ENCODE peak calls at places on chromosomes 12 and 14, in four cellular contexts. K, F, U and E are unnamed samples.

GRCh38 chr14:47935332-47935731 is 259.9 kb upstream of the MDGA2 start:
- DNase-seq in K (no peak), F (no peak), U (no peak), E (no peak)

GRCh38 chr14:59067135-59067894 is 121.2 kb upstream of the DAAM1 start:
- DNase-seq in K (no peak), F (no peak), U (peak; percentile 10), E (peak; percentile 7)

GRCh38 chr14:59484611-59485174 is 376 bp downstream of the JKAMP start:
- DNase-seq in K (no peak), F (no peak), U (peak; percentile 42), E (peak; percentile 60)

GRCh38 chr12:117090816-117091711 is 8.2 kb downstream of the TESC start:
- DNase-seq in K (no peak), F (no peak), U (no peak), E (no peak)

GRCh38 chr14:94129758-94130414 is 482 bp upstream of the IFI27L2 start:
- DNase-seq in K (peak; percentile 73), F (peak; percentile 24), U (peak; percentile 60), E (peak; percentile 77)

GRCh38 chr12:112998997-112999767 is 20.9 kb downstream of the OAS2 start:
- DNase-seq in K (no peak), F (no peak), U (no peak), E (no peak)

GRCh38 chr12:12718853-12719252 is 1.7 kb downstream of the CDKN1B start:
- DNase-seq in K (peak; percentile 28), F (peak; percentile 40), U (peak; percentile 45), E (peak; percentile 60)

GRCh38 chr12:97754306-97754705 is 291.7 kb downstream of the RMST start:
- DNase-seq in K (no peak), F (no peak), U (no peak), E (no peak)

GRCh38 chr12:67269632-67270578 is 747 bp downstream of the CAND1 start:
- DNase-seq in K (peak; percentile 85), F (peak; percentile 60), U (peak; percentile 39), E (peak; percentile 63)

GRCh38 chr14:91005716-91006115 is 54.7 kb downstream of the RPS6KA5 start:
- DNase-seq in K (no peak), F (no peak), U (no peak), E (no peak)

GRCh38 chr12:10140001-10140400 is 10.0 kb upstream of the CLEC7A start:
- DNase-seq in K (peak; percentile 69), F (peak; percentile 54), U (peak; percentile 37), E (peak; percentile 80)

GRCh38 chr14:53391156-53391555 is 238.0 kb upstream of the DDHD1 start:
- DNase-seq in K (no peak), F (no peak), U (peak; percentile 90), E (peak; percentile 87)

GRCh38 chr12:104457746-104458644 is 1.2 kb downstream of the CHST11 start:
- DNase-seq in K (peak; percentile 66), F (peak; percentile 64), U (peak; percentile 32), E (peak; percentile 59)
- TF ChIP-seq EZH2 in K (peak; percentile 40), F (no peak), U (no peak), E (no peak)

GRCh38 chr12:119684730-119685129 is 16.8 kb downstream of the PRKAB1 start:
- DNase-seq in K (no peak), F (no peak), U (no peak), E (no peak)

GRCh38 chr12:119683413-119683812 is 15.5 kb downstream of the PRKAB1 start:
- DNase-seq in K (no peak), F (no peak), U (peak; percentile 49), E (peak; percentile 70)

GRCh38 chr12:119682635-119683340 is 14.9 kb downstream of the PRKAB1 start:
- DNase-seq in K (no peak), F (no peak), U (no peak), E (no peak)

GRCh38 chr12:119685375-119685774 is 17.4 kb downstream of the PRKAB1 start:
- DNase-seq in K (no peak), F (no peak), U (no peak), E (no peak)

DNA sequence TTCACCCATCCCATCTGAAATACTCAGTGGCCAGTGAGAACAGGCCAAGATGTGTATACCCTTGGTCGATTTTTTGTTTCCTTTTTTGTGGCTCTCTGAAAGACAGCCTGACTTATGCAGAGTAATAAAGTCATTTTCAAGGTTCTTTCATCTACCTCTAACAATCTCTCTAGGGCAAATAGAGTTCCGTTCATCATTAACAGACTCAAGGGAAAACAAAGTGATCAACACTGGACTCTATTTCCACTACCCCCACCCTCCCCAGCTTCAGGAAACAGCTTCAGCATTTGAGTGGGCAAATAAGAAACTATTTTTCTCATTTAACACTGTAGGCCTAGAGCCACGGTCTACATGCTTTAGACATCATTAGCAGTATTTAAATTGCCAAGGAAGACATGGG is 15.9 kb downstream of the PRKAB1 start:
- DNase-seq in K (no peak), F (no peak), U (no peak), E (no peak)
- H3K4me1 ChIP-seq in K (no peaks in the 10 kb centered on the region), F (no peaks in the 10 kb centered on the region), U (no peaks in the 10 kb centered on the region), E (peaks cover 8% of the 10 kb centered on the region)

GRCh38 chr12:14613718-14614117 is 46.0 kb upstream of the PLBD1 start:
- DNase-seq in K (no peak), F (no peak), U (no peak), E (no peak)
- TF ChIP-seq EZH2 in K (no peak), F (no peak), U (no peak), E (no peak)

GRCh38 chr14:37369446-37369845 is 171.7 kb downstream of the MIPOL1 start:
- DNase-seq in K (no peak), F (no peak), U (no peak), E (no peak)
- H3K4me1 ChIP-seq in K (no peaks in the 10 kb centered on the region), F (no peaks in the 10 kb centered on the region), U (no peaks in the 10 kb centered on the region), E (no peaks in the 10 kb centered on the region)

DNA sequence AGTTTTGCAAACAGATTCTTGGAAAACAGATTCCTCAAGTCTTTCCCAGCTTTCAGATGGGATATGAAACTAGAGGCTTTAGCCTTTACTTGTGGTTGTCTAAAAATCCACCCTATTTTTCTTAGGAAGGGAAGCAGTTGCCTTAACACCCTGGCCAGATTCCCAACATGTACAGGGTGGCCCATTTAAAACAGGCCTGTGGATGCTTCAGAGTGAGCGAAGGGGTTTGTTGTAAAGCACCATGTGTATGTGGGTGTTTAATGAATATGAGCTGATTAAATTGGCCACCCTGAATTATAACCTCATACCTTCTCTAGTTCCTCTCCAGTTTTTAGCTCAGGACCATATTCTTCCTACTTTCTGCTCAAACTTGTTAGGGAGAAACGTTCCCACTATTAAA is 415.8 kb downstream of the ZFP36L1 start:
- DNase-seq in K (no peak), F (no peak), U (no peak), E (no peak)
- TF ChIP-seq EZH2 in K (no peak), F (no peak), U (no peak), E (no peak)

GRCh38 chr14:24804813-24805212 is 170.8 kb upstream of the GZMB start:
- DNase-seq in K (no peak), F (no peak), U (peak; percentile 15), E (peak; percentile 17)

GRCh38 chr14:24801024-24801423 is 167.0 kb upstream of the GZMB start:
- DNase-seq in K (no peak), F (no peak), U (no peak), E (no peak)

GRCh38 chr14:24803933-24804494 is 170.0 kb upstream of the GZMB start:
- DNase-seq in K (no peak), F (no peak), U (no peak), E (no peak)

GRCh38 chr14:24798911-24799310 is 164.9 kb upstream of the GZMB start:
- DNase-seq in K (peak; percentile 28), F (no peak), U (no peak), E (no peak)

DNA sequence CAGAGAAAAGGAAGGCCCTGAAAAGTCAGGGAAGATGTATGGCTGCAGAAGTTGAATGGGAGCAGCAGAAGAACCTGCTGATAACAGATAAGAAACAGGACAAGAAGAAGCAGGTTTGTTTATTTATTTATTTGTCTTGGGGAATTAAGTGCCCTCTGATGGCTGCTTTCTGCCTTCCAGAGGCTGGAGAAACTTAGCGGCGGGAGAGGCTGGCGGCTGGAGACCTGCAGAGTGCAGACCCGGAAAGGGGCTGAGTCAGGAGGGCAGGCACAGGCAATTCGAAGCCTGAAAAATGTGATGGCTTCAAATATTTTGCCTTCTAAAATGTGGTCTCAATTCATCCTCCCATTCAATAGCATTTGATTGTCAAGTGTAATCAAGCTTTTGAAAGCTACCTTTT is 168.2 kb upstream of the GZMB start:
- DNase-seq in K (peak; percentile 15), F (no peak), U (no peak), E (no peak)
- H3K4me1 ChIP-seq in K (no peaks in the 10 kb centered on the region), F (no peaks in the 10 kb centered on the region), U (no peaks in the 10 kb centered on the region), E (no peaks in the 10 kb centered on the region)

DNA sequence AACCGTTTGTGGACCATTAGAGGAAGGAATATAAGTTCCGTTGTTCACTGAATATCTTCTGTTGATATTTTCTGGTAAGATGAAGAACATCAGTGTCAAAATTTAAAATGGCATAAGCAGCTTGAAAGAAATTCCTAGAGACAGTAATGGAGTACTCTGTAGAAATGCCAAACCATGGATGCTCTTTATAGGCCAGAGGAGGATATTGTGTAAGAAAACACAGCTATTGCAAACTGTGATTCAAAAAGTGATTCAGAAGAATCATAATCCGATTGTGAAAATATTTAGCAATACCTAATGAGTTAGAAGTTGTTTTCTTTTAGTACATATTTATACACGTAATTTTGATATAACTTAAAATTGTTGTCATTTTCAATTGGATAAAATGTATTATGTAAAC is 102.8 kb downstream of the SLC16A7 start:
- DNase-seq in K (no peak), F (no peak), U (peak; percentile 56), E (peak; percentile 91)
- TF ChIP-seq EZH2 in K (no peak), F (no peak), U (no peak), E (no peak)

GRCh38 chr12:46382425-46382973 is 9.9 kb upstream of the SLC38A2 start:
- DNase-seq in K (no peak), F (peak; percentile 32), U (no peak), E (peak; percentile 63)

GRCh38 chr12:46382974-46383653 is 10.5 kb upstream of the SLC38A2 start:
- DNase-seq in K (peak; percentile 95), F (peak; percentile 98), U (peak; percentile 96), E (peak; percentile 99)

GRCh38 chr12:46384451-46385301 is 12.1 kb upstream of the SLC38A2 start:
- DNase-seq in K (no peak), F (no peak), U (peak; percentile 49), E (peak; percentile 53)

GRCh38 chr12:46385439-46385838 is 12.9 kb upstream of the SLC38A2 start:
- DNase-seq in K (peak; percentile 29), F (no peak), U (no peak), E (no peak)

DNA sequence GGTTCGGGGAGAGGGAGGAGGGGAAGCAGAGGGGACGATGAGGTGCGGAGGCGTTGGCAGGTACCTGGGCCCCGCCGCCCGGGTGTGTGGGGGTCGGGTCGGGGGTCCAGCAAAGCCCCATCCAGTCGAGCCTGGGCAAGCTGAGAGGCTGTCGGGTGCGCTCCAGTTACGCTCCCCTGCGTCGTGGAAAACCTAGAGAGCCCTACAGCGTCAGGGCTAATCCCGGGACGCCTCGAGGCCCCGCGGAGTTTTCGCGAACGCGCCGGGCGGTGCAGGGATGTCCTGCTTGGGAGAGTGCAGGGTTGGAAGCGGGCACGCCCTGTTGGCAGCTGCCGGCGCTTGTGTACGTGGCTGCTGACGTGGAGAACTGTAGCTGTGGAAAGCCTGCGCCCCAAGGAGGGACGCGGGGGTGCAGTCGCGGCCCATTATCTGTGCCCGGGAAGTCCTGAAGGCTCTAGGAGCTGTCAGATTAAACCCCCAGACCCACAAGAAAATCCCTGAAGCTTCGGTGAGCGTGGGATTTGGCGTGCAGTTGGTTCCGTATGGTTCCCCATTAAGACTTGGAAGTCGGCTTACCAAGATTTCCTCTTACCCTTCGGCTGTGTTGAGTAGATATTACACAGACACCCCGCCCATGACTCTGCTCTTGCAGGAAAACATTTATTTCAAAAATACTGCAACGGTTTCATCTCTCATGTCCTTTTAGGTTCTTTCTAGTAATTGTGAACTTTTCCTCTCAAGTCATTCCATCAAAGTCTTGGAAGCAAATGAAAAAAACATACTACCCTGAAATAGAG is 11.3 kb upstream of the SLC38A2 start:
- DNase-seq in K (peak; percentile 53), F (peak; percentile 75), U (peak; percentile 94), E (peak; percentile 96)
- H3K4me1 ChIP-seq in K (peaks cover 60% of the 10 kb centered on the region), F (peaks cover 38% of the 10 kb centered on the region), U (peaks cover 34% of the 10 kb centered on the region), E (peaks cover 57% of the 10 kb centered on the region)